ENCODE peak calls at places on chromosomes 2 and 18, in eight cellular contexts. F is mesenchymal stem cell; I is Caki2; M is retinal pigment epithelial cell; P is CD14-positive monocyte; H is stimulated activated CD8-positive, alpha-beta memory T cell treated with anti-CD3 and anti-CD28 coated beads, Interleukin-7, amount 100 ng/mL, for 1 hour; O is stimulated activated naive B cell treated with anti-CD40 and anti-IgM and Interleukin-4, amounts not matched to agents 10 μg/mL and 1 μg/mL and 100 μg/mL, for 72 hours; K is occipital lobe. V is an unnamed sample.

GRCh38 chr2:186533717-186534116 is 47.7 kb downstream of the ZC3H15 start:
- DNase-seq in F (no peak), I (no peak), M (no peak), P (no peak), H (no peak), O (no peak), K (no peak), V (no peak)

GRCh38 chr2:14072338-14072737 is 560.2 kb upstream of the LRATD1 start:
- DNase-seq in F (no peak), I (no peak), M (no peak), P (no peak), H (no peak), O (no peak), K (no peak), V (no peak)

GRCh38 chr2:80852808-80853139 is 548.2 kb upstream of the LRRTM1 start:
- DNase-seq in F (no peak), I (no peak), M (no peak), P (no peak), H (no peak), O (no peak), K (no peak), V (no peak)

GRCh38 chr2:237879058-237879430 is 19.6 kb downstream of the RAMP1 start:
- DNase-seq in F (no peak), I (no peak), M (no peak), P (no peak), H (no peak), O (no peak), K (no peak), V (no peak)

GRCh38 chr2:188291617-188292445 is at the start of gene GULP1:
- DNase-seq in F (peak), I (peak), M (no peak), P (no peak), H (no peak), O (no peak), K (peak), V (no peak)

GRCh38 chr18:8339958-8340357 is 269.3 kb upstream of the RAB12 start:
- DNase-seq in F (no peak), I (no peak), M (no peak), P (no peak), H (no peak), O (no peak), K (peak), V (no peak)

GRCh38 chr2:200418399-200418798 is 91.5 kb downstream of the KCTD18 start:
- DNase-seq in F (no peak), I (no peak), M (no peak), P (no peak), H (no peak), O (no peak), K (no peak), V (no peak)

GRCh38 chr2:230447036-230447435 is 31.0 kb downstream of the SP100 start:
- DNase-seq in F (no peak), I (no peak), M (no peak), P (no peak), H (no peak), O (no peak), K (no peak), V (no peak)

GRCh38 chr2:100207411-100207885 is 65.1 kb upstream of the AFF3 start:
- DNase-seq in F (no peak), I (no peak), M (no peak), P (no peak), H (no peak), O (no peak), K (no peak), V (no peak)

V was measured in memory B cell.